ENCODE peak calls at places on chromosomes 5 and 9, in four cellular contexts. W, X, M and L are unnamed samples. For H3K27me3, the result is how much of the 10 kb centered on the place peaks cover.

GRCh38 chr5:33049845-33050244 is 338.7 kb downstream of the NPR3 start:
- DNase-seq in W (no peak), X (peak), M (peak), L (peak)

GRCh38 chr5:10678236-10678635 is 82.8 kb downstream of the DAP start:
- DNase-seq in W (no peak), X (no peak), M (no peak), L (no peak)

GRCh38 chr5:145975361-145976066 is 39.1 kb downstream of the SH3RF2 start:
- DNase-seq in W (no peak), X (peak), M (peak), L (peak)

GRCh38 chr5:102762095-102762534 is 7.0 kb downstream of the PAM start:
- DNase-seq in W (no peak), X (no peak), M (no peak), L (no peak)

GRCh38 chr5:91495699-91496098 is 112.6 kb upstream of the ARRDC3 start:
- DNase-seq in W (no peak), X (no peak), M (no peak), L (no peak)

GRCh38 chr5:139460457-139460856 is 2.1 kb downstream of the ECSCR start:
- DNase-seq in W (no peak), X (no peak), M (no peak), L (no peak)

GRCh38 chr5:393846-394275 is 49.1 kb upstream of the EXOC3 start:
- DNase-seq in W (no peak), X (no peak), M (no peak), L (no peak)

GRCh38 chr9:19999491-20000057 is 210.7 kb upstream of the SLC24A2 start:
- DNase-seq in W (no peak), X (peak), M (no peak), L (peak)

GRCh38 chr5:66080664-66081063 is 63.4 kb upstream of the SREK1 start:
- DNase-seq in W (no peak), X (no peak), M (no peak), L (no peak)

GRCh38 chr9:134459164-134459563 is 132.9 kb downstream of the RXRA start:
- DNase-seq in W (peak), X (no peak), M (no peak), L (no peak)

GRCh38 chr9:35110327-35110758 is 5.3 kb downstream of the ATOSB start:
- DNase-seq in W (no peak), X (no peak), M (no peak), L (no peak)

GRCh38 chr9:134043531-134043988 is 18.3 kb downstream of the BRD3OS start:
- DNase-seq in W (no peak), X (no peak), M (no peak), L (no peak)

GRCh38 chr9:75488714-75489100 is 400.4 kb downstream of the OSTF1 start:
- DNase-seq in W (no peak), X (no peak), M (no peak), L (no peak)

GRCh38 chr9:10003047-10003446 is 609.8 kb downstream of the PTPRD start:
- DNase-seq in W (no peak), X (no peak), M (no peak), L (no peak)

GRCh38 chr9:9996259-9996658 is 616.5 kb downstream of the PTPRD start:
- DNase-seq in W (no peak), X (no peak), M (no peak), L (no peak)

GRCh38 chr9:9997585-9997984 is 615.2 kb downstream of the PTPRD start:
- DNase-seq in W (no peak), X (no peak), M (no peak), L (no peak)

GRCh38 chr9:9998491-9999287 is 614.1 kb downstream of the PTPRD start:
- DNase-seq in W (no peak), X (no peak), M (peak), L (no peak)

GRCh38 chr9:10000669-10001068 is 612.1 kb downstream of the PTPRD start:
- DNase-seq in W (no peak), X (no peak), M (no peak), L (no peak)
- TF ChIP-seq TCF7L2 in W (no peak), X (no peak), M (no peak), L (no peak)

GRCh38 chr5:132825824-132826391 is 4.5 kb downstream of the SHROOM1 start:
- DNase-seq in W (no peak), X (no peak), M (no peak), L (no peak)
- H3K27me3 ChIP-seq in W (under half), X (under half), M (under half), L (under half)

DNA sequence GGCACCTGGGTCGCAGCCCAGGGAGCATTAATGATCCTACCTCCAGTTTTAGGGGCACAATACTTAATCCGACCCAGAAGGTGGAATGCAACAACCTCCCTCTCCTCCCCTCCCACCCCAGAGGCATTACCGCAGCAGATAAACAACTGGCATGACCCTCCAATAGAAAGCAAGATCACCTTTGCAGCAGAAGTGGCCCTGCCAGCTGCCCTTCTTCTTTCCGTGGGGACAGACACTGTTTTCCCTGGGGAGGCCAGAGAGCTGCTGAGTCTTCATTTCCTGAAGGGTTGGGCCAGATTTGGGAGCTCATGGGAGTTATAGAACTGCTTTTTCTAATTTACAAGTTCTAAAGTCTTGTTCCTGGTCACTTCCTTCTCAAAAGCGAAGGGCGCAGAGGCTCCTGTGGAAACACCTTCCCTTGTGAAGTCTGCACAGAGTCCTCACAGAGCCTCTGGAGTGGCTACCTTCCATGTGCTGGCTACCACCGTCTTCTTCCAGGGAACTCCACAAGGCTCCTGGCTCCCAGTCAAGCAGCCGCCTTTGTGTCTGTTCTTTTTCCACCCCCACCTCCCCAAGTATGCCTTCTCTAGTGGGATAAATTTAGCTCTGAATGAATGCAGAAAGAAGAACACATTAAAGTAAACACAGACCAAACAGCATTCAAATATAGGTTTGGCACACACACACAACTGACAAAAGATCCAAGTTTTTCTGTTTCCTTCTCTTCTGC is 8.0 kb upstream of the PALM2AKAP2 start:
- DNase-seq in W (no peak), X (no peak), M (no peak), L (no peak)
- TF ChIP-seq TCF7L2 in W (no peak), X (no peak), M (no peak), L (no peak)

DNA sequence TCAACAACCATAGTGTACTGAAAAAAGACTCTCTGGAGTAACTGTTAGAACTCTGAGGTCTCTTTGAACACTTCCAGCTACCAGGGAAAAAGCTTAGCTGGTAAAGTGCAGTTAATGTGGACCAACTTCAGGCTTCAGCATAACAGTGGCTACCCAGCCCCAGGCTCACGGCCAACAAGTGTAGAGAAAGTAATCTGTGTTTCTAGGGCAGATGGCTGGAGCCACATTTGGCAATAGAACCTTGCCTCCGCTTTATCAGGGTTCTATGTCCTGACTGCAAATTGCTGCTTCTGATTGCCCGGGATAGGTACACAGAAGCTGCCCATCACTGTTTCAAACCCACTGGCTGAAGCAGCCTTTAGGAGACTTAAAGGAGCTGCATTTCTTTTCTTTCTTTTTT is 76.0 kb upstream of the SIMC1 start:
- DNase-seq in W (no peak), X (no peak), M (no peak), L (no peak)
- H3K27me3 ChIP-seq in W (under half), X (under half), M (under half), L (under half)

DNA sequence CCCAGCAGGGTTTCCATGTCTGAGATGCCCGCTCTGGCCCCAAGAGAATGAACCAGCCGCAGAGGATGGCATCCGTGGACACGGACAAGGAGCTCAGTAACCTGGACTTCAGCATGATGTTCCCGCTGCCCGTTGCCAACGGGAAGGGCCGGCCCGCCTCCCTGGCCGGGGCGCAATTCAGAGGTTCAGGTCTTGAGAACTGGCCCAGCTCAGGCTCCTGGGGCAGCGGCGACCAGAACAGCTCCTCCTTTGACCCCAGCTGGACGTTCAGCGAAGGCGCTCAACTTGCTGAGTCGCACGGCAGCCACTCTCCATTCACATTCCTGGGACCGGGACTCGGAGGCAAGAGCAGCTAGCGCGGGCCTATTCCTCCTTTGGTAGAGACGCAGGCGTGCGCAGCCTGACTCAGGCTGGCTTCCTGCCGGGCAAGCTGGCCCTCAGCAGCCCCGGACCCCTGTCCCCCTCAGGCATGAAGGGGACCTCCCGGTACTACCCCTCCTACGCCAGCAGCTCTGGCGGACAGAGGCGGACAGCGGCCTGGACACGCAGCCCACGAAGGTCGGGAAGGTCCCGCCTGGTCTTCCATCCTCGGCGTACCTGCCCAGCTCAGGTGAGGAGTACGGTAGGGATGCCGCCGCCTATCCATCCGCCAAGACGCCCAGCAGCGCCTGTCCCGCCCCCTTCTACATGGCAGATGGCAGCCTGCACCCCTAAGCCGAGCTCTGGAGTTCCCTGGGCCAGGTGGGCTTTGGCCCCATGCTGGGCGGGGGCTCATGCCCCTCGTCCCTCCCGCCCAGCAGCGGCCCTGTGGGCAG is 74.4 kb downstream of the INSL6 start:
- DNase-seq in W (no peak), X (no peak), M (no peak), L (no peak)
- TF ChIP-seq TCF7L2 in W (no peak), X (no peak), M (no peak), L (no peak)

GRCh38 chr5:95842955-95843544 is 20.5 kb upstream of the GLRX start:
- DNase-seq in W (peak), X (no peak), M (peak), L (no peak)
- H3K27me3 ChIP-seq in W (under half), X (under half), M (under half), L (under half)